ENCODE peak calls at places on chromosomes 6 and 20, in eight cellular contexts. E is activated naive CD8-positive, alpha-beta T cell treated with anti-CD3 and anti-CD28 coated beads for 36 hours; A is gastrocnemius medialis; U is NCI-H2081; C is SK-N-SH; V is dorsolateral prefrontal cortex; P is heart left ventricle; O is osteoblast. I is an unnamed sample.
A peak's percentile ranks its signal among the peaks of the same experiment; 100 is the strongest.

GRCh38 chr6:148747145-148747492 is 289 bp downstream of the UST start:
- DNase-seq in E (peak; percentile 41), A (peak; percentile 29), U (no peak), C (peak; percentile 34), V (peak; percentile 58), P (peak; percentile 48), O (peak; percentile 93), I (peak; percentile 65)

GRCh38 chr6:117448732-117449131 is 23.0 kb upstream of the ROS1 start:
- DNase-seq in E (no peak), A (no peak), U (no peak), C (no peak), V (no peak), P (no peak), O (no peak), I (no peak)

GRCh38 chr20:24828992-24829648 is 119.9 kb upstream of the CST7 start:
- DNase-seq in E (no peak), A (no peak), U (no peak), C (no peak), V (no peak), P (no peak), O (peak; percentile 17), I (no peak)

GRCh38 chr6:137490961-137491360 is 3.2 kb downstream of the OLIG3 start:
- DNase-seq in E (no peak), A (no peak), U (no peak), C (no peak), V (no peak), P (no peak), O (no peak), I (no peak)

GRCh38 chr6:30169658-30170614 is 6.6 kb downstream of the TRIM15 start:
- DNase-seq in E (no peak), A (no peak), U (peak; percentile 17), C (peak; percentile 73), V (no peak), P (no peak), O (peak; percentile 87), I (no peak)

GRCh38 chr6:158653577-158654354 is 3.9 kb downstream of the SYTL3 start:
- DNase-seq in E (peak; percentile 89), A (no peak), U (no peak), C (no peak), V (no peak), P (no peak), O (no peak), I (peak; percentile 41)

GRCh38 chr6:5287205-5287965 is 26.1 kb downstream of the FARS2 start:
- DNase-seq in E (no peak), A (peak; percentile 18), U (no peak), C (no peak), V (no peak), P (peak; percentile 36), O (peak; percentile 88), I (no peak)

GRCh38 chr6:157966990-157967389 is 14.7 kb upstream of the SYNJ2 start:
- DNase-seq in E (no peak), A (no peak), U (peak; percentile 11), C (no peak), V (no peak), P (no peak), O (no peak), I (no peak)

GRCh38 chr6:75842732-75843131 is 93.7 kb downstream of the MYO6 start:
- DNase-seq in E (no peak), A (no peak), U (no peak), C (no peak), V (no peak), P (no peak), O (no peak), I (no peak)

I was measured in body of pancreas.